ENCODE peak calls at places on chromosomes 1 and 21, in eight cellular contexts. I is left lung, V is mesendoderm, C is BE2C, A is mesenchymal stem cell, Q is BJ, D is IMR-90, O is small intestine. H is an unnamed sample.

GRCh38 chr21:35350965-35351364 is 301.9 kb upstream of the RUNX1 start:
- DNase-seq in A (peak), O (no peak), D (peak), V (no peak), I (no peak), C (no peak), Q (no peak), H (peak)

GRCh38 chr1:100354971-100355394 is 2.7 kb downstream of the CDC14A start:
- DNase-seq in O (peak), Q (no peak), I (peak), D (peak), A (peak), C (no peak), V (peak), H (peak)

GRCh38 chr1:233904979-233905415 is 521 bp downstream of the SLC35F3 start:
- DNase-seq in C (peak), O (no peak), A (no peak), V (peak), Q (no peak), D (no peak), I (no peak), H (no peak)

GRCh38 chr21:16402752-16403151 is 673.0 kb downstream of the USP25 start:
- DNase-seq in C (no peak), O (no peak), D (no peak), A (no peak), V (no peak), I (no peak), Q (no peak), H (no peak)

GRCh38 chr21:32233722-32234301 is 45.0 kb downstream of the MIS18A start:
- DNase-seq in O (no peak), D (no peak), C (no peak), A (no peak), Q (no peak), V (no peak), I (no peak), H (no peak)

GRCh38 chr1:74145086-74145485 is 52.9 kb downstream of the LRRIQ3 start:
- DNase-seq in A (no peak), I (no peak), Q (no peak), V (no peak), D (no peak), C (no peak), O (no peak), H (no peak)

GRCh38 chr1:189538271-189538670 is 939.4 kb downstream of the BRINP3 start:
- DNase-seq in I (no peak), C (no peak), Q (no peak), V (peak), A (no peak), O (no peak), D (no peak), H (peak)

GRCh38 chr1:52911541-52911940 is 10.0 kb downstream of the ECHDC2 start:
- DNase-seq in V (no peak), I (no peak), O (no peak), Q (no peak), C (no peak), D (no peak), A (no peak), H (no peak)

GRCh38 chr1:34842952-34843371 is 16.6 kb downstream of the SMIM12 start:
- DNase-seq in V (peak), D (no peak), O (no peak), C (no peak), I (no peak), Q (no peak), A (no peak), H (no peak)

GRCh38 chr1:48061162-48062136 is 64.3 kb upstream of the TRABD2B start:
- DNase-seq in I (no peak), V (peak), O (peak), Q (no peak), C (peak), D (peak), A (peak), H (peak)

GRCh38 chr1:241817331-241817792 is 30.6 kb upstream of the EXO1 start:
- DNase-seq in V (no peak), A (peak), D (peak), Q (peak), I (no peak), C (no peak), O (no peak), H (peak)

GRCh38 chr1:219897914-219898313 is 30.4 kb downstream of the SLC30A10 start:
- DNase-seq in D (no peak), V (no peak), I (no peak), C (no peak), Q (no peak), O (peak), A (no peak), H (no peak)

GRCh38 chr1:37808369-37809319 is 636 bp upstream of the YRDC start:
- DNase-seq in A (peak), O (peak), D (peak), Q (no peak), V (peak), I (peak), C (peak), H (peak)

GRCh38 chr1:13836136-13836535 is 136.1 kb downstream of the PRDM2 start:
- DNase-seq in C (no peak), V (no peak), A (no peak), Q (no peak), I (no peak), O (no peak), D (no peak), H (no peak)

GRCh38 chr1:52432807-52433206 is 28.4 kb downstream of the PRPF38A start:
- DNase-seq in O (no peak), A (no peak), C (no peak), Q (no peak), I (no peak), V (no peak), D (no peak), H (no peak)

GRCh38 chr1:226598455-226598849 is 49.9 kb downstream of the STUM start:
- DNase-seq in A (no peak), O (no peak), D (no peak), C (no peak), Q (no peak), V (no peak), I (no peak), H (peak)

GRCh38 chr1:41650176-41650519 is 165.7 kb upstream of the EDN2 start:
- DNase-seq in I (peak), Q (no peak), A (peak), C (no peak), V (no peak), D (no peak), O (no peak), H (no peak)

GRCh38 chr1:35640380-35641232 is 720 bp downstream of the PSMB2 start:
- DNase-seq in O (no peak), Q (no peak), I (no peak), C (no peak), V (peak), A (no peak), D (no peak), H (no peak)

GRCh38 chr1:25699501-25700089 is 83.0 kb downstream of the MAN1C1 start:
- DNase-seq in A (peak), Q (no peak), I (no peak), O (no peak), C (peak), D (no peak), V (no peak), H (no peak)
- H3K4me3 ChIP-seq in A (no peak), Q (no peak), I (no peak), O (no peak), C (no peak), D (no peak), V (no peak), H (no peak)

GRCh38 chr1:181318858-181319235 is 164.5 kb upstream of the CACNA1E start:
- DNase-seq in V (peak), I (no peak), D (peak), C (no peak), A (no peak), Q (no peak), O (no peak), H (peak)
- H3K4me3 ChIP-seq in V (no peak), I (no peak), D (no peak), C (no peak), A (no peak), Q (no peak), O (no peak), H (no peak)

GRCh38 chr1:77513839-77514763 is 168.4 kb downstream of the ZZZ3 start:
- DNase-seq in D (peak), A (peak), I (no peak), Q (peak), C (no peak), V (peak), O (no peak), H (no peak)

GRCh38 chr1:77509898-77510297 is 172.6 kb downstream of the ZZZ3 start:
- DNase-seq in Q (no peak), V (no peak), O (no peak), A (no peak), I (no peak), D (no peak), C (no peak), H (no peak)

GRCh38 chr1:77516106-77516505 is 166.4 kb downstream of the ZZZ3 start:
- DNase-seq in A (no peak), C (no peak), Q (no peak), I (no peak), O (no peak), D (no peak), V (no peak), H (no peak)

GRCh38 chr1:77511440-77511840 is 171.0 kb downstream of the ZZZ3 start:
- DNase-seq in Q (peak), D (peak), A (peak), V (no peak), I (no peak), O (no peak), C (no peak), H (peak)

DNA sequence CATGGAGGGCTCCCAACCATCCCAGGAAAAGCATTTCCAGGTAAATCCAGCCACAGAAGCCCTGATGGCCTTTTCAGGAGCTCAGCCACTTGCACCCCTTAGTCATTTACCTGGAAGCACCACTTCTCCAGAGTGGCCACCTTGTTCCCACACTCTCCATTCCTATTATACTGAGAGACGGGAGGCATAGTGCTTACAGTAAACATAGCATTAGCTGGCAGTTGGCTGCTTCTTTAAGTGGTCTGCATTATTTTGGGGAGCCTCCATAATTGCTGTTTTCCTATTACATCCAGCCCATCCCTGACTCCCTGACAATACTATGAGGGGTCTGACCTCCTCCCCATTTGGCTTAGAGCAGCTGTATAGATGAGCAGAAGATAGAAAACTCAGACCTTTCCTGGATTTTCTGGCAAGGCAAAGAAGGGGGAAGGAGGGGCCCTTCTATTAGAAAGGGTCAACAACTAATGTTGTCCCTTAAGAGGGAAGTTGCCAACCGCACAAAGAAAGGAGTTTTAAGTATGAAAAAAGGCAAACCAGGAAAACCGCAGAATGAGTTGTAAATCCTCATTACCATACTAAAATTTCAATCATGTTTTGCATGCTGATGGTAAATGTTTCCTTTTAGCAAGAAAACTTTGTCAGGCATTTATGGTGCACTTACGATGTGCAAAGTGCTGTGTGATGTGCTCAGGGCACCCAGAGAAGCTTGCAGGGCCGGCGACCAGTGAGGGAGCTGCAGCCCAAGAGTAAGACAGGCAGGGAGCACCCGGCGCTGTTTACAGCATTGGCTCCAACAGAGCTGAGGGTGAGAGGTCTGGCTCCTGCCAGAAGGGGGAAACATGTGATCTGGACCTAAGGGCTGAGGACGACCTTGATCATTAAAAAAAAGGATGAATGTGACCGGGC is 167.3 kb downstream of the ZZZ3 start:
- DNase-seq in O (no peak), D (peak), C (peak), Q (peak), A (peak), I (no peak), V (peak), H (no peak)
- H3K4me3 ChIP-seq in O (no peak), D (no peak), C (no peak), Q (no peak), A (no peak), I (no peak), V (no peak), H (no peak)

GRCh38 chr1:65524931-65525296 is 104.4 kb downstream of the LEPR start:
- DNase-seq in D (no peak), O (no peak), C (no peak), V (no peak), A (no peak), Q (no peak), I (no peak), H (no peak)
- H3K4me3 ChIP-seq in D (peak), O (no peak), C (no peak), V (no peak), A (peak), Q (peak), I (peak), H (no peak)

DNA sequence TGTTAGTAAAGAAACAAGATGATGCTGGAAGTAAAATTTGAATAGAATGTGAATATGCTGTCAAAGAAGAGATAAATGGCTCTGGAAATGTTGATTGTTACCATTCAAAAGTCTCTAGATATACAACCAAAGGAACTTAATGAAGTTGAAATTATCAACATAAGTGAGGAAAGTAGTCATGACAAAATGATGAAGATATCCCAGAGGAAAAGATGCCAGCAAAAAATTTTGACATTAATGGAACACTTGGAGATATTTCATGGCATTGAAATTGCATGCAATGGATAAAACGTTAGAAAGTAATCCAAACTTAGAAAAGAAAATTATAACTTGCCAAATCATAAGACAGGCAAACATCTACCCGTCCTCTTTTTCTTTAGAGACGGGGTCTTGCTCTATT is 154.5 kb upstream of the OLFM3 start:
- DNase-seq in O (no peak), A (no peak), D (no peak), Q (no peak), C (no peak), I (no peak), V (no peak), H (no peak)
- H3K4me3 ChIP-seq in O (no peak), A (no peak), D (no peak), Q (no peak), C (no peak), I (no peak), V (no peak), H (no peak)

GRCh38 chr1:198630863-198631262 is 8.0 kb upstream of the PTPRC start:
- DNase-seq in I (no peak), C (no peak), A (no peak), Q (no peak), O (no peak), V (no peak), D (no peak), H (no peak)

GRCh38 chr1:198633675-198634121 is 5.1 kb upstream of the PTPRC start:
- DNase-seq in C (no peak), Q (no peak), O (no peak), A (no peak), I (no peak), V (no peak), D (no peak), H (no peak)

GRCh38 chr1:198632007-198632406 is 6.8 kb upstream of the PTPRC start:
- DNase-seq in C (no peak), O (no peak), I (no peak), A (no peak), D (no peak), V (no peak), Q (no peak), H (no peak)

GRCh38 chr1:198629610-198630009 is 9.2 kb upstream of the PTPRC start:
- DNase-seq in V (no peak), Q (no peak), I (no peak), O (no peak), C (no peak), A (no peak), D (no peak), H (no peak)

DNA sequence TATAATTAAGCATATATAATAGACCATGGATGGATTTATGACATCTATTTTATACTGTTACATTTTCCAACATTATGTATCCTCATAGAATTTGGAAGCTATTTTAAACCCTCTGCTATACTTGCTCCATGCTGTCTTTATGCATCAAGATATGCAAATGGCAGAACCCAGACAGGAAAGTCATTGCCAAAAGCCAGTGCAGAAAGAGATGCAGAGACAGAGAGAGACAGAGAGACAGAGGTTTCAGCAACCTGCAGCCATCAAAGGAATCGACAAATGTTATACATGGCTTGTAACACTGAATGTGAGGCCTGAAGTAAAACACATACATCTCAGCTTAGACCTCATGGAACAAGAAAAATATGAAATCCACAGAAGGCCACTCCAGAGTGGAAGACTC is 7.5 kb upstream of the PTPRC start:
- DNase-seq in D (no peak), Q (no peak), I (no peak), C (no peak), O (no peak), A (no peak), V (no peak), H (no peak)
- H3K4me3 ChIP-seq in D (no peak), Q (no peak), I (no peak), C (no peak), O (no peak), A (no peak), V (no peak), H (no peak)

DNA sequence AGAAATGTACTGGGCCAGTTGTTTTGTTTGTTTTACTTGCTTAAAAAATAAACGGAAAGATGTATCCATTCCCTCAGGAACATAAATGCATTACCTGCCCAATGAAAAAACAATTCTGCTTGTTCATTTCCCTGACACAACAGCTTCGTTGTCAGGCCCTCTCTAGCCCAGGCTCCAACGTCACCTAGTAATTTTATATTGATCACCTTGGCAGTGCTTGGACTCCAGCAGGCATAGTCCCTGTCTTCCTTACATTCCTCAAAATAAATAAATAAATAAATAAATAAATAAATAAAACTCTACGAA is 1.2 kb downstream of the CEP170 start:
- DNase-seq in C (no peak), Q (no peak), D (no peak), I (no peak), O (peak), A (no peak), V (no peak), H (peak)
- H3K4me3 ChIP-seq in C (peak), Q (peak), D (peak), I (peak), O (no peak), A (no peak), V (peak), H (peak)

H was measured in bronchial epithelial cell.